ENCODE peak calls at places on chromosomes 11 and 22, in eight cellular contexts. Q, F, H, W, K, G, L and R are unnamed samples.

GRCh38 chr11:102341844-102342318 is 5.1 kb upstream of the BIRC2 start:
- DNase-seq in Q (peak; percentile 84), F (peak; percentile 87), H (peak; percentile 88), W (peak; percentile 80), K (no peak), G (peak; percentile 60), L (peak; percentile 83), R (no peak)

GRCh38 chr11:65854871-65855837 is 2.8 kb downstream of the CFL1 start:
- DNase-seq in Q (no peak), F (no peak), H (no peak), W (no peak), K (no peak), G (no peak), L (no peak), R (no peak)

GRCh38 chr11:93038521-93038920 is 69.1 kb downstream of the MTNR1B start:
- DNase-seq in Q (no peak), F (no peak), H (no peak), W (no peak), K (no peak), G (no peak), L (no peak), R (no peak)

GRCh38 chr22:19179472-19180048 is 1.0 kb upstream of the SLC25A1 start:
- DNase-seq in Q (peak; percentile 81), F (peak; percentile 92), H (no peak), W (peak; percentile 88), K (peak; percentile 73), G (no peak), L (peak; percentile 83), R (peak; percentile 62)

GRCh38 chr11:12108875-12109453 is 1.4 kb upstream of the MICAL2 start:
- DNase-seq in Q (no peak), F (no peak), H (no peak), W (no peak), K (no peak), G (no peak), L (no peak), R (no peak)

GRCh38 chr11:128685383-128686044 is 8.4 kb upstream of the FLI1 start:
- DNase-seq in Q (no peak), F (no peak), H (no peak), W (no peak), K (no peak), G (no peak), L (no peak), R (no peak)

GRCh38 chr11:69299572-69299971 is 5.6 kb downstream of the MYEOV start:
- DNase-seq in Q (no peak), F (no peak), H (no peak), W (no peak), K (no peak), G (no peak), L (no peak), R (no peak)

GRCh38 chr11:128890543-128891409 is at the start of gene KCNJ5:
- DNase-seq in Q (no peak), F (peak; percentile 56), H (no peak), W (no peak), K (no peak), G (no peak), L (peak; percentile 83), R (no peak)

GRCh38 chr22:19819911-19820879 is 34.5 kb downstream of the GNB1L start:
- DNase-seq in Q (no peak), F (peak; percentile 3), H (no peak), W (no peak), K (no peak), G (no peak), L (no peak), R (no peak)

GRCh38 chr22:19522190-19522880 is 1.9 kb downstream of the CLDN5 start:
- DNase-seq in Q (no peak), F (no peak), H (no peak), W (no peak), K (no peak), G (no peak), L (no peak), R (no peak)

GRCh38 chr11:116862101-116862637 is 24.7 kb upstream of the APOA1 start:
- DNase-seq in Q (no peak), F (no peak), H (no peak), W (no peak), K (no peak), G (no peak), L (no peak), R (no peak)

GRCh38 chr22:22666307-22667091 is 22.1 kb downstream of the GGTLC2 start:
- DNase-seq in Q (peak; percentile 13), F (peak; percentile 74), H (no peak), W (no peak), K (no peak), G (no peak), L (no peak), R (no peak)

GRCh38 chr11:16012125-16012751 is 344.1 kb downstream of the SOX6 start:
- DNase-seq in Q (no peak), F (no peak), H (no peak), W (no peak), K (no peak), G (no peak), L (no peak), R (no peak)

GRCh38 chr11:104623518-104623917 is 274.7 kb downstream of the CASP12 start:
- DNase-seq in Q (no peak), F (no peak), H (no peak), W (no peak), K (no peak), G (no peak), L (no peak), R (no peak)

GRCh38 chr11:100630898-100631297 is 56.2 kb upstream of the ARHGAP42 start:
- DNase-seq in Q (no peak), F (no peak), H (no peak), W (no peak), K (no peak), G (no peak), L (no peak), R (no peak)

GRCh38 chr11:129652828-129653227 is 162.8 kb upstream of the TMEM45B start:
- DNase-seq in Q (no peak), F (no peak), H (no peak), W (no peak), K (no peak), G (no peak), L (no peak), R (no peak)

GRCh38 chr11:20367313-20367948 is 3.9 kb downstream of the HTATIP2 start:
- DNase-seq in Q (peak; percentile 89), F (peak; percentile 80), H (peak; percentile 66), W (peak; percentile 69), K (no peak), G (peak; percentile 17), L (no peak), R (no peak)

GRCh38 chr11:17575431-17576425 is 28.7 kb downstream of the OTOG start:
- DNase-seq in Q (no peak), F (no peak), H (no peak), W (no peak), K (no peak), G (no peak), L (no peak), R (no peak)

GRCh38 chr11:67082071-67082791 is 25.6 kb downstream of the RHOD start:
- DNase-seq in Q (no peak), F (peak; percentile 65), H (no peak), W (no peak), K (no peak), G (no peak), L (peak; percentile 68), R (no peak)

GRCh38 chr11:12618743-12619540 is 55.3 kb upstream of the TEAD1 start:
- DNase-seq in Q (peak; percentile 34), F (no peak), H (no peak), W (no peak), K (no peak), G (no peak), L (no peak), R (no peak)

DNA sequence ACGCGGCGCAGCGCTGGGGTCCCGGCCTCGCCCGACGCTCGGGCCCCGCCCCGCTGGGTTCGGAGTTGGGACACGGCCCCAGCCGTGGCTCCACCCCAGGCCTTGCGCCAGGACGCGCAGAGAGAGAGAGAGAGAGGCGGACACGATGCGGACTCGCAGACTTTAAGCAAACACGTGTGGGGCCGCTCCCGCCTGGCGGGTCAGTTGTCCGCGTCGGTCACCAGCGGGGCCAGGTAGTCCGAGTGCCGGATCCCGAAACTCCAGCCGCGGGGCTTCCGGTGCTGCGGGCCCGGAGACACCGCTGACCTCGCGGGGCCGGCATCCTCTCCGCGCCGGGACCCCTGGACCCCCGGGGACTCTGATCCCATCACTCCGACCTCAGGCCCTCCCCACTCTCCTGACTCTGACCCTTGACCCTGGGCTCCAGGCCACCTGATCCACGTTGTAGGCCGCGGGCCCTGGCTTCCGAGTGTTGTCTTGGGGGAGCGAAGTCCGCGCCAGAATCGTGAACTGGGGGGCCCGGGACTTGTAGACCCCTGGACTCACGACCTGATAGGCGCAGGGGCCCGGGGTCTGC is 556 bp upstream of the TYMP start:
- DNase-seq in Q (no peak), F (peak; percentile 84), H (no peak), W (peak; percentile 90), K (no peak), G (no peak), L (no peak), R (no peak)
- TF ChIP-seq CTCF in Q (no peak), F (no peak), H (no peak), W (no peak), K (no peak), G (no peak), L (no peak), R (no peak)

GRCh38 chr11:70696564-70696963 is 298.2 kb downstream of the CTTN start:
- DNase-seq in Q (no peak), F (no peak), H (no peak), W (no peak), K (no peak), G (no peak), L (no peak), R (no peak)
- TF ChIP-seq CTCF in Q (no peak), F (no peak), H (no peak), W (no peak), K (no peak), G (no peak), L (no peak), R (no peak)

DNA sequence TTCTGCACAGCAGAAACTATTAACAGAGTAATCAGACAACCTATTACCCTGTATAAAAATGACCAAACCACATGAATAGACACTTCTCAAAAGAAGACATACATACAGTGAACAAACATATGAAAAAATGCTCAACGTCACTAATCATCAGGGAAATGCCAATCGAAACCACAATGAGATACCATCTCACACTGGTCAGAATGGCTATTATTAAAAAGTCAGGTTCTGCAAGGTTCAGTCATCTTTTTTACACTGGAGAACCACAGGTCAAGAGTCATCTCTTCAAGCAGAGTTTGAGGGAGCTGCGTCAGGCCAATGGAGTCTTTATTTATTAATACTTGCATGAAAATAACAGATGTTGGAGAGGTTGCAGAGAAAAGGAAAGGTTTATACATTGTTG is 40.4 kb downstream of the RCN1 start:
- DNase-seq in Q (peak; percentile 45), F (no peak), H (no peak), W (no peak), K (no peak), G (no peak), L (no peak), R (no peak)
- TF ChIP-seq CTCF in Q (no peak), F (no peak), H (no peak), W (no peak), K (no peak), G (no peak), L (no peak), R (no peak)

GRCh38 chr11:83827520-83827919 is 541.4 kb upstream of the CCDC90B start:
- DNase-seq in Q (peak; percentile 78), F (no peak), H (no peak), W (no peak), K (no peak), G (no peak), L (no peak), R (no peak)
- TF ChIP-seq CTCF in Q (no peak), F (no peak), H (no peak), W (no peak), K (no peak), G (no peak), L (no peak), R (no peak)

GRCh38 chr22:29387921-29388758 is at the start of gene AP1B1:
- DNase-seq in Q (peak; percentile 79), F (peak; percentile 95), H (peak; percentile 53), W (peak; percentile 90), K (peak; percentile 82), G (peak; percentile 89), L (peak; percentile 96), R (peak; percentile 87)
- TF ChIP-seq CTCF in Q (no peak), F (no peak), H (no peak), W (no peak), K (no peak), G (no peak), L (no peak), R (no peak)